ENCODE peak calls at places on chromosome 16, in ten cellular contexts. Q, R, Z, X, M, N, W, V, L and O are unnamed samples.
A peak's percentile ranks its signal among the peaks of the same experiment; 100 is the strongest.

GRCh38 chr16:77739493-77739892 is 17.2 kb downstream of the NUDT7 start:
- DNase-seq in Q (no peak), R (no peak), Z (no peak), X (peak; percentile 26), M (no peak), N (peak; percentile 28), W (no peak), V (no peak), L (no peak), O (no peak)

GRCh38 chr16:12535535-12536411 is 267.9 kb downstream of the CPPED1 start:
- DNase-seq in Q (no peak), R (no peak), Z (no peak), X (no peak), M (no peak), N (no peak), W (no peak), V (no peak), L (no peak), O (no peak)

GRCh38 chr16:57988929-57989328 is 11.5 kb downstream of the ZNF319 start:
- DNase-seq in Q (no peak), R (no peak), Z (no peak), X (no peak), M (no peak), N (no peak), W (no peak), V (no peak), L (no peak), O (peak; percentile 40)

GRCh38 chr16:88655053-88655732 is 4.3 kb upstream of the CYBA start:
- DNase-seq in Q (no peak), R (no peak), Z (no peak), X (no peak), M (no peak), N (no peak), W (no peak), V (no peak), L (no peak), O (no peak)

GRCh38 chr16:17518441-17518840 is 47.7 kb upstream of the XYLT1 start:
- DNase-seq in Q (no peak), R (no peak), Z (no peak), X (no peak), M (peak; percentile 70), N (peak; percentile 55), W (no peak), V (no peak), L (no peak), O (no peak)

GRCh38 chr16:23302045-23302956 is at the start of gene SCNN1B:
- DNase-seq in Q (no peak), R (no peak), Z (no peak), X (no peak), M (no peak), N (no peak), W (no peak), V (no peak), L (no peak), O (no peak)

GRCh38 chr16:1158456-1159324 is 5.8 kb downstream of the CACNA1H start:
- DNase-seq in Q (no peak), R (no peak), Z (no peak), X (no peak), M (peak; percentile 77), N (peak; percentile 8), W (no peak), V (no peak), L (no peak), O (peak; percentile 84)

GRCh38 chr16:52773026-52773425 is 226.1 kb upstream of the TOX3 start:
- DNase-seq in Q (no peak), R (no peak), Z (no peak), X (no peak), M (no peak), N (no peak), W (no peak), V (no peak), L (no peak), O (no peak)

GRCh38 chr16:51389881-51390280 is 238.8 kb upstream of the SALL1 start:
- DNase-seq in Q (no peak), R (no peak), Z (no peak), X (no peak), M (no peak), N (no peak), W (no peak), V (no peak), L (no peak), O (no peak)

GRCh38 chr16:81908466-81909230 is 102.6 kb downstream of the SDR42E1 start:
- DNase-seq in Q (no peak), R (no peak), Z (no peak), X (no peak), M (no peak), N (no peak), W (no peak), V (no peak), L (no peak), O (no peak)

GRCh38 chr16:22623351-22623781 is 112.7 kb downstream of the NPIPB5 start:
- DNase-seq in Q (no peak), R (no peak), Z (no peak), X (peak; percentile 41), M (no peak), N (peak; percentile 80), W (no peak), V (no peak), L (peak; percentile 10), O (no peak)

GRCh38 chr16:23520500-23520899 is 10.2 kb upstream of the GGA2 start:
- DNase-seq in Q (no peak), R (no peak), Z (no peak), X (no peak), M (no peak), N (no peak), W (no peak), V (no peak), L (no peak), O (no peak)

GRCh38 chr16:28925386-28926228 is 569 bp upstream of the RABEP2 start:
- DNase-seq in Q (peak; percentile 72), R (peak; percentile 55), Z (peak; percentile 24), X (peak; percentile 84), M (peak; percentile 74), N (peak; percentile 77), W (peak; percentile 52), V (peak; percentile 67), L (peak; percentile 28), O (peak; percentile 88)

GRCh38 chr16:75710344-75710743 is 9.1 kb upstream of the DUXB start:
- DNase-seq in Q (no peak), R (no peak), Z (no peak), X (no peak), M (no peak), N (no peak), W (no peak), V (no peak), L (no peak), O (no peak)

GRCh38 chr16:79668502-79668901 is 68.0 kb upstream of the MAF start:
- DNase-seq in Q (no peak), R (no peak), Z (no peak), X (no peak), M (no peak), N (no peak), W (no peak), V (no peak), L (no peak), O (no peak)

GRCh38 chr16:74836111-74836671 is 61.6 kb upstream of the FA2H start:
- DNase-seq in Q (no peak), R (no peak), Z (no peak), X (no peak), M (no peak), N (no peak), W (no peak), V (no peak), L (no peak), O (no peak)

GRCh38 chr16:23395732-23396131 is 57.3 kb downstream of the COG7 start:
- DNase-seq in Q (no peak), R (no peak), Z (no peak), X (no peak), M (no peak), N (no peak), W (no peak), V (no peak), L (no peak), O (no peak)

GRCh38 chr16:25126820-25127232 is 15.3 kb downstream of the LCMT1 start:
- DNase-seq in Q (no peak), R (no peak), Z (no peak), X (peak; percentile 90), M (peak; percentile 50), N (peak; percentile 91), W (no peak), V (peak; percentile 60), L (no peak), O (no peak)

GRCh38 chr16:87693827-87694226 is 72.0 kb downstream of the KLHDC4 start:
- DNase-seq in Q (no peak), R (no peak), Z (no peak), X (no peak), M (no peak), N (no peak), W (no peak), V (no peak), L (no peak), O (no peak)

GRCh38 chr16:89733792-89734191 is 12.5 kb downstream of the ZNF276 start:
- DNase-seq in Q (no peak), R (no peak), Z (no peak), X (no peak), M (no peak), N (no peak), W (no peak), V (no peak), L (no peak), O (no peak)

GRCh38 chr16:31135535-31136286 is at the start of gene PRSS8:
- DNase-seq in Q (no peak), R (no peak), Z (no peak), X (no peak), M (no peak), N (no peak), W (no peak), V (no peak), L (no peak), O (no peak)

GRCh38 chr16:22006636-22007035 is 1.3 kb upstream of the MOSMO start:
- DNase-seq in Q (no peak), R (no peak), Z (no peak), X (no peak), M (no peak), N (no peak), W (no peak), V (no peak), L (no peak), O (no peak)

GRCh38 chr16:85606920-85607319 is 6.2 kb upstream of the GSE1 start:
- DNase-seq in Q (no peak), R (no peak), Z (no peak), X (no peak), M (no peak), N (no peak), W (no peak), V (no peak), L (no peak), O (no peak)

GRCh38 chr16:3646348-3646920 is 8.1 kb upstream of the DNASE1 start:
- DNase-seq in Q (no peak), R (no peak), Z (no peak), X (peak; percentile 25), M (no peak), N (no peak), W (no peak), V (peak; percentile 80), L (no peak), O (no peak)

GRCh38 chr16:749010-749409 is 8.2 kb upstream of the CIAO3 start:
- DNase-seq in Q (no peak), R (peak; percentile 60), Z (no peak), X (no peak), M (peak; percentile 82), N (peak; percentile 67), W (no peak), V (no peak), L (no peak), O (no peak)

GRCh38 chr16:47774661-47775060 is 313.5 kb downstream of the PHKB start:
- DNase-seq in Q (no peak), R (no peak), Z (no peak), X (peak; percentile 12), M (no peak), N (peak; percentile 41), W (no peak), V (no peak), L (no peak), O (no peak)